ENCODE peak calls at places on chromosomes 12 and 14, in ten cellular contexts. O, N, M, Y, J, U, X, G, S and V are unnamed samples.

GRCh38 chr12:2248901-2249381 is 196.2 kb downstream of the CACNA1C start:
- DNase-seq in O (no peak), G (peak; percentile 80), X (no peak), J (peak; percentile 75), S (no peak), Y (peak; percentile 94), M (no peak), N (no peak), U (no peak), V (peak; percentile 57)

GRCh38 chr12:121799175-121799841 is 4.5 kb upstream of the SETD1B start:
- DNase-seq in G (peak; percentile 85), N (peak; percentile 75), S (no peak), M (peak; percentile 84), U (peak; percentile 60), Y (peak; percentile 71), J (peak; percentile 80), O (peak; percentile 61), X (peak; percentile 58), V (peak; percentile 57)

GRCh38 chr14:81385824-81386223 is 14.3 kb downstream of the STON2 start:
- DNase-seq in G (no peak), M (no peak), U (no peak), X (no peak), N (no peak), Y (no peak), J (no peak), S (no peak), O (no peak), V (no peak)

GRCh38 chr12:118625050-118625675 is 248.8 kb downstream of the SUDS3 start:
- DNase-seq in M (no peak), U (no peak), S (no peak), X (no peak), O (no peak), G (no peak), Y (no peak), N (no peak), J (no peak), V (no peak)

GRCh38 chr12:113860950-113861349 is 105.2 kb downstream of the RBM19 start:
- DNase-seq in N (no peak), U (no peak), M (no peak), S (no peak), J (no peak), G (peak; percentile 98), X (no peak), O (no peak), Y (no peak), V (no peak)

GRCh38 chr14:101960225-101960624 is 4.1 kb upstream of the DYNC1H1 start:
- DNase-seq in S (no peak), U (no peak), X (no peak), O (no peak), Y (peak; percentile 60), M (peak; percentile 41), G (no peak), J (no peak), N (no peak), V (no peak)

GRCh38 chr14:26596722-26597030 is 1.2 kb downstream of the NOVA1 start:
- DNase-seq in X (no peak), J (no peak), Y (no peak), G (peak; percentile 1), N (no peak), U (peak; percentile 11), O (no peak), M (peak; percentile 41), S (no peak), V (no peak)

GRCh38 chr14:96470331-96470730 is 31.9 kb upstream of the PAPOLA start:
- DNase-seq in U (no peak), M (peak; percentile 11), S (no peak), O (no peak), N (peak; percentile 8), Y (no peak), J (no peak), X (no peak), G (no peak), V (no peak)

GRCh38 chr14:91417134-91417982 is at the start of gene CCDC88C:
- DNase-seq in N (peak; percentile 22), O (peak; percentile 82), X (peak; percentile 78), G (no peak), Y (peak; percentile 84), S (no peak), M (peak; percentile 61), J (peak; percentile 89), U (peak; percentile 76), V (peak; percentile 87)

GRCh38 chr12:54701940-54702592 is 53.9 kb upstream of the DCD start:
- DNase-seq in J (peak; percentile 49), Y (peak; percentile 62), X (no peak), U (no peak), O (no peak), M (peak; percentile 62), S (no peak), N (peak; percentile 37), G (peak; percentile 41), V (peak; percentile 42)

GRCh38 chr12:11958216-11959091 is 112.3 kb upstream of the BCL2L14 start:
- DNase-seq in G (peak; percentile 95), N (no peak), O (no peak), Y (no peak), S (peak; percentile 72), U (no peak), J (no peak), X (peak; percentile 33), M (no peak), V (peak; percentile 50)

GRCh38 chr12:123478762-123479161 is 20.8 kb downstream of the SNRNP35 start:
- DNase-seq in X (no peak), G (peak; percentile 18), U (no peak), O (no peak), S (no peak), J (no peak), M (no peak), Y (no peak), N (no peak), V (no peak)
- TF ChIP-seq CTCF in X (no peak), G (no peak), U (no peak), O (no peak), S (no peak), J (no peak), M (no peak), Y (no peak), N (no peak), V (no peak)

DNA sequence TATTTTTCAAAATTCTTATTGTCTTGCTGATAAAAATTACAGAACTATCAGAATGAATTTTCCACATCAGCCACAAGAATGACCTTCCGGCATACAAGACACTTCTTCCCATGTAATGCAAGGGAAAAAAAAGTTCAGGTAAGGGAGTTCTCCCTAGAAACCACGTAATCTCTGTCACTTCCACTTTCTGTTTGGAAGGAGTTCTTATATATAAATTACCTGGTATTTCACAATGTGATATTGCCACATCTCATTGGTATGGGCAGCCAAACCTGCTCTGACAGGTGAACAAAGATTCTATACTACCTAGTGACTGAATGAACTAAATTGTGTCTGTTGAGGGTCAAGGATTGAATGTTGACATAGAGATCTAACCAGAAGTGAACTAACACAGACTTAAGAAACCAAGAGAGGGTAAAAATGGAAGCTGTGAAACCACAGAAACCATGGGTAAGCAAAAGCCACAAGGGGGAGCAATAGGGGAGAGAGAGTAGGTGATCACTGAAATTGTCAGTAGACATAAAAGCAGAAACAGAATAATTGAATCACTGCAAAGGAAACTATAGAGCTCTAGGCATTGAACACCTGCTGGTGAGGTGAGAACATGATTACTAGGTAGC is 161.3 kb downstream of the RPL10L start:
- DNase-seq in U (no peak), Y (peak; percentile 8), X (no peak), J (peak; percentile 12), O (no peak), M (peak; percentile 5), S (no peak), G (no peak), N (peak; percentile 12), V (peak; percentile 6)
- TF ChIP-seq CTCF in U (no peak), Y (peak; percentile 69), X (no peak), J (peak; percentile 58), O (no peak), M (peak; percentile 5), S (no peak), G (no peak), N (peak; percentile 23), V (peak; percentile 20)

DNA sequence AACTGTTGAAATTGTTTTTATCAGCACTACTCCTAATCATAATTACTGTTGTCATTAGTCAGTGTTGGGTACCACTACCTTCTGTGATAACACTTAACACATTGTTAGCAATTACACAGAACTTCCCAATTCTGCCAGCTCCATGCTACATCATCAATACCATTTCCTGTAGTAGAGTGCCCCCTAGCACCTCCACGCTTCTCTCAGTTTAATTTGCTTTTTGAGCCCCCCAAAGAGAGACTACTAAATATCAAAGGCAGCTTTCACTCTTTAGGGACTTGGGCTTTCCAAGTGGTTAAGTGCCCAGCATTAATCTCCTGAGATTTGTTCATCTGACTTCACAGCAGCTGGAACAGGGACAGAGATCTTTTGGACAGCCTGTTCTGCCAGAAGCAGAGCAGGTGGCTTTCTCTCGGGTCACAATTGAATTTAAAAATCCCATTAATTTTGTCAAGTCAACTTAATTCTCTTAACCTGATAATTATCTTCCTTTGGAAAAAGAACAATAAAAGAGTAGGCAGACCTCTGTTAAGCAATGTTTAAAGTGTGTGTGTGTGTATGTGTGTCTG is 954.9 kb downstream of the DIO2 start:
- DNase-seq in S (no peak), M (no peak), O (no peak), U (no peak), J (no peak), X (no peak), Y (no peak), N (no peak), G (no peak), V (no peak)
- TF ChIP-seq CTCF in S (no peak), M (no peak), O (no peak), U (no peak), J (no peak), X (no peak), Y (no peak), N (no peak), G (no peak), V (no peak)

GRCh38 chr14:64465208-64465821 is at the start of gene AKAP5:
- DNase-seq in G (peak; percentile 11), Y (peak; percentile 60), M (peak; percentile 91), X (peak; percentile 60), S (no peak), N (no peak), J (peak; percentile 83), U (peak; percentile 54), O (peak; percentile 62), V (peak; percentile 78)
- TF ChIP-seq CTCF in G (no peak), Y (no peak), M (no peak), X (no peak), S (no peak), N (no peak), J (peak; percentile 24), U (no peak), O (no peak), V (no peak)

DNA sequence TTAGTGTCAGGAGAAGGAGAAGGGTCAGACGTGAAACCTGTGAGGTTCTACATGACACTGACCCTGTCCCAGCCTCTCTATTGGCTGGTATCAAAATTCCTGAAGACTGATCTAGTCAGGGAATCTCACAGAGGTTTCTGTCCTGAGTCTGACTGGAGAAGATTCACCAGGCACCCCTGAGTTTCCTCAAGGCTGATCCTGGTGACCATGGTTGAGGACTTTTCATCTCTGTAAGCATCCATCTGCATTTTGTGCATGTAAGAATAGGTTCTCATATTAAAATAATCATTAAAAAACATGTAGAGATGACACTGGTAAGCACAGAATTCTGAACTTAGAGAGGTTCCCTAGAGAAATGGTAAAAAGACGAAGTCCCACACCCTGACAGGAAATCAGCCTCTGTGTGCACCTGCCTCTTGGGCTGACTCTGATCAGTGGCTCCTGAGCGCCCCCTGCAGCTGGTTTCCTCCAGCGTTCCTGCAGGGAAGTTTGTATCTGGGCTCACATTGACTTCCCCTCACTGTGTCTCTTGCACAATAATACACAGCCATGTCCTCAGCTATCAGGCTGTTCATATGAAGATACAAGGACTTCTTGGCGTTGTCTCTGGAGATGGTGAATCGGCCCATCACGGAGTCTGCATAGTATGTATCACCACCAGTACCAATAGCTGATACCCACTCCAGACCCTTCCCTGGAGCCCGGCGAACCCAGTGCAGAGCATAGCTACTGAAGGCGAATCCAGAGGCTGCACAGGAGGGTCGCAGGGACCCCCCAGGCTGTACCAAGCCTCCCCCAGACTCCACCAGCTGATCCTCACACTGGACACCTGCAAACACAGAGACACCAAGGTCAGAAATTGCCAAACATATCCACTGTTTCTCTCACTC is 991.9 kb downstream of the TMEM121 start:
- DNase-seq in X (peak; percentile 88), O (peak; percentile 38), S (no peak), N (no peak), U (peak; percentile 29), M (no peak), J (peak; percentile 29), Y (peak; percentile 14), G (no peak), V (peak; percentile 29)
- TF ChIP-seq CTCF in X (peak; percentile 90), O (no peak), S (no peak), N (no peak), U (no peak), M (no peak), J (peak; percentile 87), Y (peak; percentile 42), G (no peak), V (peak; percentile 80)